ENCODE peak calls at places on chromosome 7, in seven cellular contexts. I, Y, F, J, Q, A and E are unnamed samples.

GRCh38 chr7:150900675-150901074 is 48.4 kb downstream of the AOC1 start:
- DNase-seq in Y (no peak), F (no peak), I (no peak), J (no peak), Q (no peak), A (no peak), E (no peak)

GRCh38 chr7:157482011-157482410 is 145.2 kb downstream of the DNAJB6 start:
- DNase-seq in Q (no peak), Y (no peak), J (no peak), F (no peak), I (peak), A (no peak), E (no peak)

GRCh38 chr7:136887317-136887716 is 18.9 kb downstream of the CHRM2 start:
- DNase-seq in I (no peak), F (no peak), Y (no peak), A (no peak), Q (no peak), J (no peak), E (no peak)

GRCh38 chr7:41916450-41916927 is 213.6 kb upstream of the INHBA start:
- DNase-seq in Y (no peak), J (peak), Q (no peak), I (no peak), A (no peak), F (peak), E (no peak)

GRCh38 chr7:111755388-111755787 is 193.1 kb upstream of the IMMP2L start:
- DNase-seq in A (no peak), Q (no peak), J (no peak), Y (no peak), I (no peak), F (no peak), E (no peak)

GRCh38 chr7:135748770-135749169 is at the start of gene FAM180A:
- DNase-seq in I (no peak), A (no peak), F (no peak), Q (no peak), J (peak), Y (no peak), E (no peak)

GRCh38 chr7:151727579-151728285 is 149.2 kb downstream of the PRKAG2 start:
- DNase-seq in A (no peak), Q (peak), I (no peak), F (peak), Y (no peak), J (peak), E (no peak)

GRCh38 chr7:33050425-33051318 is 11.9 kb downstream of the NT5C3A start:
- DNase-seq in I (no peak), A (no peak), Y (peak), Q (no peak), F (peak), J (no peak), E (no peak)

GRCh38 chr7:150340024-150340749 is 1.2 kb downstream of the RARRES2 start:
- DNase-seq in A (no peak), Q (no peak), J (no peak), Y (no peak), I (no peak), F (no peak), E (no peak)

GRCh38 chr7:149225106-149225505 is 14.3 kb upstream of the ZNF212 start:
- DNase-seq in Q (no peak), I (no peak), F (no peak), J (no peak), A (no peak), Y (no peak), E (no peak)

GRCh38 chr7:98086231-98086855 is 20.3 kb upstream of the LMTK2 start:
- DNase-seq in J (no peak), Q (no peak), I (no peak), Y (no peak), F (no peak), A (no peak), E (no peak)

GRCh38 chr7:121954803-121955202 is 81.8 kb downstream of the PTPRZ1 start:
- DNase-seq in I (no peak), J (no peak), Y (no peak), F (peak), Q (no peak), A (no peak), E (no peak)

GRCh38 chr7:150799741-150800575 is at the start of gene TMEM176B:
- DNase-seq in F (no peak), Y (no peak), J (no peak), A (peak), I (no peak), Q (no peak), E (no peak)

GRCh38 chr7:99557196-99557607 is 1.2 kb upstream of the ZNF655 start:
- DNase-seq in I (no peak), A (no peak), F (peak), Y (no peak), J (no peak), Q (no peak), E (no peak)

GRCh38 chr7:145957160-145957890 is 159.3 kb upstream of the CNTNAP2 start:
- DNase-seq in Y (no peak), J (no peak), I (no peak), A (no peak), F (no peak), Q (no peak), E (peak)

GRCh38 chr7:134855467-134855866 is 76.0 kb downstream of the CALD1 start:
- DNase-seq in A (no peak), Q (no peak), J (no peak), I (no peak), F (no peak), Y (no peak), E (no peak)

GRCh38 chr7:15778191-15778590 is 91.7 kb upstream of the MEOX2 start:
- DNase-seq in Q (no peak), Y (no peak), A (no peak), J (no peak), F (peak), I (no peak), E (no peak)

GRCh38 chr7:129975309-129975708 is 22.5 kb upstream of the UBE2H start:
- DNase-seq in Q (no peak), J (no peak), A (no peak), Y (no peak), F (no peak), I (no peak), E (no peak)

GRCh38 chr7:136071106-136071505 is 93.9 kb upstream of the MTPN start:
- DNase-seq in Q (no peak), J (no peak), Y (no peak), A (no peak), F (no peak), I (no peak), E (no peak)

GRCh38 chr7:73823873-73824597 is 6.8 kb upstream of the CLDN4 start:
- DNase-seq in J (peak), Q (no peak), A (no peak), I (no peak), F (no peak), Y (no peak), E (no peak)